ENCODE peak calls at places on chromosomes 13 and 19, in ten cellular contexts. One of them, this sample, is unnamed.

GRCh38 chr19:12938536-12939291 is at the start of gene CALR:
- DNase-seq in CD4-positive, alpha-beta T cell: no peak
- DNase-seq in stimulated activated CD8-positive, alpha-beta memory T cell treated with anti-CD3 and anti-CD28 coated beads, Interleukin-7, amount 100 ng/mL, for 1 hour: no peak
- DNase-seq in OCI-LY7: peak
- DNase-seq in A549: peak
- DNase-seq in sigmoid colon: peak
- DNase-seq in activated T-cell treated with anti-CD3 and anti-CD28 coated beads, Interleukin-2, amount 50 U/mL, for 72 hours: no peak
- DNase-seq in PC-3: peak
- DNase-seq in activated CD4-positive, CD25-positive, alpha-beta regulatory T cell treated with anti-CD3 and anti-CD28 coated beads, Interleukin-2, amount 50 U/mL, for 72 hours: no peak
- DNase-seq in HEK293T: no peak
- DNase-seq in this sample: no peak

GRCh38 chr13:99657848-99658265 is 156.6 kb downstream of the TM9SF2 start:
- DNase-seq in CD4-positive, alpha-beta T cell: peak
- DNase-seq in stimulated activated CD8-positive, alpha-beta memory T cell treated with anti-CD3 and anti-CD28 coated beads, Interleukin-7, amount 100 ng/mL, for 1 hour: no peak
- DNase-seq in OCI-LY7: no peak
- DNase-seq in A549: peak
- DNase-seq in sigmoid colon: no peak
- DNase-seq in activated T-cell treated with anti-CD3 and anti-CD28 coated beads, Interleukin-2, amount 50 U/mL, for 72 hours: peak
- DNase-seq in PC-3: no peak
- DNase-seq in activated CD4-positive, CD25-positive, alpha-beta regulatory T cell treated with anti-CD3 and anti-CD28 coated beads, Interleukin-2, amount 50 U/mL, for 72 hours: peak
- DNase-seq in HEK293T: no peak
- DNase-seq in this sample: no peak

GRCh38 chr13:59483441-59484116 is 680.1 kb downstream of the DIAPH3 start:
- DNase-seq in CD4-positive, alpha-beta T cell: no peak
- DNase-seq in stimulated activated CD8-positive, alpha-beta memory T cell treated with anti-CD3 and anti-CD28 coated beads, Interleukin-7, amount 100 ng/mL, for 1 hour: no peak
- DNase-seq in OCI-LY7: no peak
- DNase-seq in A549: no peak
- DNase-seq in sigmoid colon: no peak
- DNase-seq in activated T-cell treated with anti-CD3 and anti-CD28 coated beads, Interleukin-2, amount 50 U/mL, for 72 hours: no peak
- DNase-seq in PC-3: no peak
- DNase-seq in activated CD4-positive, CD25-positive, alpha-beta regulatory T cell treated with anti-CD3 and anti-CD28 coated beads, Interleukin-2, amount 50 U/mL, for 72 hours: no peak
- DNase-seq in HEK293T: no peak
- DNase-seq in this sample: no peak

GRCh38 chr13:93529961-93530360 is 303.4 kb downstream of the GPC6 start:
- DNase-seq in CD4-positive, alpha-beta T cell: no peak
- DNase-seq in stimulated activated CD8-positive, alpha-beta memory T cell treated with anti-CD3 and anti-CD28 coated beads, Interleukin-7, amount 100 ng/mL, for 1 hour: no peak
- DNase-seq in OCI-LY7: no peak
- DNase-seq in A549: no peak
- DNase-seq in sigmoid colon: no peak
- DNase-seq in activated T-cell treated with anti-CD3 and anti-CD28 coated beads, Interleukin-2, amount 50 U/mL, for 72 hours: no peak
- DNase-seq in PC-3: no peak
- DNase-seq in activated CD4-positive, CD25-positive, alpha-beta regulatory T cell treated with anti-CD3 and anti-CD28 coated beads, Interleukin-2, amount 50 U/mL, for 72 hours: no peak
- DNase-seq in HEK293T: no peak
- DNase-seq in this sample: no peak

GRCh38 chr19:47471733-47472457 is at the start of gene SLC8A2:
- DNase-seq in CD4-positive, alpha-beta T cell: peak
- DNase-seq in stimulated activated CD8-positive, alpha-beta memory T cell treated with anti-CD3 and anti-CD28 coated beads, Interleukin-7, amount 100 ng/mL, for 1 hour: no peak
- DNase-seq in OCI-LY7: peak
- DNase-seq in A549: peak
- DNase-seq in sigmoid colon: peak
- DNase-seq in activated T-cell treated with anti-CD3 and anti-CD28 coated beads, Interleukin-2, amount 50 U/mL, for 72 hours: peak
- DNase-seq in PC-3: peak
- DNase-seq in activated CD4-positive, CD25-positive, alpha-beta regulatory T cell treated with anti-CD3 and anti-CD28 coated beads, Interleukin-2, amount 50 U/mL, for 72 hours: peak
- DNase-seq in HEK293T: peak
- DNase-seq in this sample: no peak

GRCh38 chr13:93670858-93671257 is 444.3 kb downstream of the GPC6 start:
- DNase-seq in CD4-positive, alpha-beta T cell: no peak
- DNase-seq in stimulated activated CD8-positive, alpha-beta memory T cell treated with anti-CD3 and anti-CD28 coated beads, Interleukin-7, amount 100 ng/mL, for 1 hour: no peak
- DNase-seq in OCI-LY7: no peak
- DNase-seq in A549: no peak
- DNase-seq in sigmoid colon: no peak
- DNase-seq in activated T-cell treated with anti-CD3 and anti-CD28 coated beads, Interleukin-2, amount 50 U/mL, for 72 hours: no peak
- DNase-seq in PC-3: no peak
- DNase-seq in activated CD4-positive, CD25-positive, alpha-beta regulatory T cell treated with anti-CD3 and anti-CD28 coated beads, Interleukin-2, amount 50 U/mL, for 72 hours: no peak
- DNase-seq in HEK293T: no peak
- DNase-seq in this sample: no peak

GRCh38 chr13:20492641-20493040 is 33.0 kb downstream of the CRYL1 start:
- DNase-seq in CD4-positive, alpha-beta T cell: no peak
- DNase-seq in stimulated activated CD8-positive, alpha-beta memory T cell treated with anti-CD3 and anti-CD28 coated beads, Interleukin-7, amount 100 ng/mL, for 1 hour: no peak
- DNase-seq in OCI-LY7: peak
- DNase-seq in A549: peak
- DNase-seq in sigmoid colon: no peak
- DNase-seq in activated T-cell treated with anti-CD3 and anti-CD28 coated beads, Interleukin-2, amount 50 U/mL, for 72 hours: peak
- DNase-seq in PC-3: peak
- DNase-seq in activated CD4-positive, CD25-positive, alpha-beta regulatory T cell treated with anti-CD3 and anti-CD28 coated beads, Interleukin-2, amount 50 U/mL, for 72 hours: peak
- DNase-seq in HEK293T: no peak
- DNase-seq in this sample: no peak

GRCh38 chr13:80753951-80754350 is 413.0 kb upstream of the SPRY2 start:
- DNase-seq in CD4-positive, alpha-beta T cell: no peak
- DNase-seq in stimulated activated CD8-positive, alpha-beta memory T cell treated with anti-CD3 and anti-CD28 coated beads, Interleukin-7, amount 100 ng/mL, for 1 hour: no peak
- DNase-seq in OCI-LY7: no peak
- DNase-seq in A549: no peak
- DNase-seq in sigmoid colon: no peak
- DNase-seq in activated T-cell treated with anti-CD3 and anti-CD28 coated beads, Interleukin-2, amount 50 U/mL, for 72 hours: no peak
- DNase-seq in PC-3: no peak
- DNase-seq in activated CD4-positive, CD25-positive, alpha-beta regulatory T cell treated with anti-CD3 and anti-CD28 coated beads, Interleukin-2, amount 50 U/mL, for 72 hours: no peak
- DNase-seq in HEK293T: no peak
- DNase-seq in this sample: no peak

GRCh38 chr19:10691883-10692282 is 9.4 kb upstream of the QTRT1 start:
- DNase-seq in CD4-positive, alpha-beta T cell: no peak
- DNase-seq in stimulated activated CD8-positive, alpha-beta memory T cell treated with anti-CD3 and anti-CD28 coated beads, Interleukin-7, amount 100 ng/mL, for 1 hour: no peak
- DNase-seq in OCI-LY7: no peak
- DNase-seq in A549: no peak
- DNase-seq in sigmoid colon: no peak
- DNase-seq in activated T-cell treated with anti-CD3 and anti-CD28 coated beads, Interleukin-2, amount 50 U/mL, for 72 hours: no peak
- DNase-seq in PC-3: no peak
- DNase-seq in activated CD4-positive, CD25-positive, alpha-beta regulatory T cell treated with anti-CD3 and anti-CD28 coated beads, Interleukin-2, amount 50 U/mL, for 72 hours: no peak
- DNase-seq in HEK293T: no peak
- DNase-seq in this sample: no peak

GRCh38 chr13:22800726-22801401 is 379.9 kb upstream of the SGCG start:
- DNase-seq in CD4-positive, alpha-beta T cell: no peak
- DNase-seq in stimulated activated CD8-positive, alpha-beta memory T cell treated with anti-CD3 and anti-CD28 coated beads, Interleukin-7, amount 100 ng/mL, for 1 hour: no peak
- DNase-seq in OCI-LY7: no peak
- DNase-seq in A549: no peak
- DNase-seq in sigmoid colon: peak
- DNase-seq in activated T-cell treated with anti-CD3 and anti-CD28 coated beads, Interleukin-2, amount 50 U/mL, for 72 hours: no peak
- DNase-seq in PC-3: no peak
- DNase-seq in activated CD4-positive, CD25-positive, alpha-beta regulatory T cell treated with anti-CD3 and anti-CD28 coated beads, Interleukin-2, amount 50 U/mL, for 72 hours: no peak
- DNase-seq in HEK293T: no peak
- DNase-seq in this sample: no peak

GRCh38 chr13:23656637-23657036 is 86.4 kb downstream of the TNFRSF19 start:
- DNase-seq in CD4-positive, alpha-beta T cell: no peak
- DNase-seq in stimulated activated CD8-positive, alpha-beta memory T cell treated with anti-CD3 and anti-CD28 coated beads, Interleukin-7, amount 100 ng/mL, for 1 hour: no peak
- DNase-seq in OCI-LY7: no peak
- DNase-seq in A549: no peak
- DNase-seq in sigmoid colon: no peak
- DNase-seq in activated T-cell treated with anti-CD3 and anti-CD28 coated beads, Interleukin-2, amount 50 U/mL, for 72 hours: no peak
- DNase-seq in PC-3: no peak
- DNase-seq in activated CD4-positive, CD25-positive, alpha-beta regulatory T cell treated with anti-CD3 and anti-CD28 coated beads, Interleukin-2, amount 50 U/mL, for 72 hours: no peak
- DNase-seq in HEK293T: no peak
- DNase-seq in this sample: no peak

GRCh38 chr19:10203686-10204085 is 8.9 kb upstream of the DNMT1 start:
- DNase-seq in CD4-positive, alpha-beta T cell: no peak
- DNase-seq in stimulated activated CD8-positive, alpha-beta memory T cell treated with anti-CD3 and anti-CD28 coated beads, Interleukin-7, amount 100 ng/mL, for 1 hour: no peak
- DNase-seq in OCI-LY7: peak
- DNase-seq in A549: no peak
- DNase-seq in sigmoid colon: no peak
- DNase-seq in activated T-cell treated with anti-CD3 and anti-CD28 coated beads, Interleukin-2, amount 50 U/mL, for 72 hours: no peak
- DNase-seq in PC-3: no peak
- DNase-seq in activated CD4-positive, CD25-positive, alpha-beta regulatory T cell treated with anti-CD3 and anti-CD28 coated beads, Interleukin-2, amount 50 U/mL, for 72 hours: no peak
- DNase-seq in HEK293T: no peak
- DNase-seq in this sample: no peak

GRCh38 chr13:95530178-95530577 is 22.3 kb upstream of the CLDN10 start:
- DNase-seq in CD4-positive, alpha-beta T cell: no peak
- DNase-seq in stimulated activated CD8-positive, alpha-beta memory T cell treated with anti-CD3 and anti-CD28 coated beads, Interleukin-7, amount 100 ng/mL, for 1 hour: no peak
- DNase-seq in OCI-LY7: no peak
- DNase-seq in A549: peak
- DNase-seq in sigmoid colon: no peak
- DNase-seq in activated T-cell treated with anti-CD3 and anti-CD28 coated beads, Interleukin-2, amount 50 U/mL, for 72 hours: no peak
- DNase-seq in PC-3: peak
- DNase-seq in activated CD4-positive, CD25-positive, alpha-beta regulatory T cell treated with anti-CD3 and anti-CD28 coated beads, Interleukin-2, amount 50 U/mL, for 72 hours: no peak
- DNase-seq in HEK293T: no peak
- DNase-seq in this sample: no peak

GRCh38 chr19:41922585-41922984 is 5.7 kb downstream of the ERFL start:
- DNase-seq in CD4-positive, alpha-beta T cell: no peak
- DNase-seq in stimulated activated CD8-positive, alpha-beta memory T cell treated with anti-CD3 and anti-CD28 coated beads, Interleukin-7, amount 100 ng/mL, for 1 hour: no peak
- DNase-seq in OCI-LY7: no peak
- DNase-seq in A549: no peak
- DNase-seq in sigmoid colon: no peak
- DNase-seq in activated T-cell treated with anti-CD3 and anti-CD28 coated beads, Interleukin-2, amount 50 U/mL, for 72 hours: no peak
- DNase-seq in PC-3: no peak
- DNase-seq in activated CD4-positive, CD25-positive, alpha-beta regulatory T cell treated with anti-CD3 and anti-CD28 coated beads, Interleukin-2, amount 50 U/mL, for 72 hours: no peak
- DNase-seq in HEK293T: no peak
- DNase-seq in this sample: no peak

GRCh38 chr13:109869312-109870237 is 83.2 kb upstream of the IRS2 start:
- DNase-seq in CD4-positive, alpha-beta T cell: no peak
- DNase-seq in stimulated activated CD8-positive, alpha-beta memory T cell treated with anti-CD3 and anti-CD28 coated beads, Interleukin-7, amount 100 ng/mL, for 1 hour: no peak
- DNase-seq in OCI-LY7: no peak
- DNase-seq in A549: peak
- DNase-seq in sigmoid colon: peak
- DNase-seq in activated T-cell treated with anti-CD3 and anti-CD28 coated beads, Interleukin-2, amount 50 U/mL, for 72 hours: peak
- DNase-seq in PC-3: no peak
- DNase-seq in activated CD4-positive, CD25-positive, alpha-beta regulatory T cell treated with anti-CD3 and anti-CD28 coated beads, Interleukin-2, amount 50 U/mL, for 72 hours: no peak
- DNase-seq in HEK293T: no peak
- DNase-seq in this sample: no peak

GRCh38 chr13:51453959-51454703 is 1.3 kb upstream of the INTS6 start:
- DNase-seq in CD4-positive, alpha-beta T cell: no peak
- DNase-seq in stimulated activated CD8-positive, alpha-beta memory T cell treated with anti-CD3 and anti-CD28 coated beads, Interleukin-7, amount 100 ng/mL, for 1 hour: no peak
- DNase-seq in OCI-LY7: peak
- DNase-seq in A549: peak
- DNase-seq in sigmoid colon: peak
- DNase-seq in activated T-cell treated with anti-CD3 and anti-CD28 coated beads, Interleukin-2, amount 50 U/mL, for 72 hours: peak
- DNase-seq in PC-3: peak
- DNase-seq in activated CD4-positive, CD25-positive, alpha-beta regulatory T cell treated with anti-CD3 and anti-CD28 coated beads, Interleukin-2, amount 50 U/mL, for 72 hours: no peak
- DNase-seq in HEK293T: peak
- DNase-seq in this sample: no peak

GRCh38 chr19:13023666-13024065 is 28.4 kb downstream of the NFIX start:
- DNase-seq in CD4-positive, alpha-beta T cell: no peak
- DNase-seq in stimulated activated CD8-positive, alpha-beta memory T cell treated with anti-CD3 and anti-CD28 coated beads, Interleukin-7, amount 100 ng/mL, for 1 hour: no peak
- DNase-seq in OCI-LY7: no peak
- DNase-seq in A549: no peak
- DNase-seq in sigmoid colon: no peak
- DNase-seq in activated T-cell treated with anti-CD3 and anti-CD28 coated beads, Interleukin-2, amount 50 U/mL, for 72 hours: no peak
- DNase-seq in PC-3: peak
- DNase-seq in activated CD4-positive, CD25-positive, alpha-beta regulatory T cell treated with anti-CD3 and anti-CD28 coated beads, Interleukin-2, amount 50 U/mL, for 72 hours: no peak
- DNase-seq in HEK293T: no peak
- DNase-seq in this sample: no peak

GRCh38 chr19:44757057-44757734 is 8.7 kb downstream of the BCL3 start:
- DNase-seq in CD4-positive, alpha-beta T cell: no peak
- DNase-seq in stimulated activated CD8-positive, alpha-beta memory T cell treated with anti-CD3 and anti-CD28 coated beads, Interleukin-7, amount 100 ng/mL, for 1 hour: no peak
- DNase-seq in OCI-LY7: no peak
- DNase-seq in A549: no peak
- DNase-seq in sigmoid colon: peak
- DNase-seq in activated T-cell treated with anti-CD3 and anti-CD28 coated beads, Interleukin-2, amount 50 U/mL, for 72 hours: no peak
- DNase-seq in PC-3: no peak
- DNase-seq in activated CD4-positive, CD25-positive, alpha-beta regulatory T cell treated with anti-CD3 and anti-CD28 coated beads, Interleukin-2, amount 50 U/mL, for 72 hours: no peak
- DNase-seq in HEK293T: no peak
- DNase-seq in this sample: no peak

GRCh38 chr13:89113744-89114143 is 1442.6 kb downstream of the SLITRK5 start:
- DNase-seq in CD4-positive, alpha-beta T cell: no peak
- DNase-seq in stimulated activated CD8-positive, alpha-beta memory T cell treated with anti-CD3 and anti-CD28 coated beads, Interleukin-7, amount 100 ng/mL, for 1 hour: no peak
- DNase-seq in OCI-LY7: no peak
- DNase-seq in A549: no peak
- DNase-seq in sigmoid colon: no peak
- DNase-seq in activated T-cell treated with anti-CD3 and anti-CD28 coated beads, Interleukin-2, amount 50 U/mL, for 72 hours: no peak
- DNase-seq in PC-3: no peak
- DNase-seq in activated CD4-positive, CD25-positive, alpha-beta regulatory T cell treated with anti-CD3 and anti-CD28 coated beads, Interleukin-2, amount 50 U/mL, for 72 hours: no peak
- DNase-seq in HEK293T: no peak
- DNase-seq in this sample: no peak

GRCh38 chr13:51584731-51585191 is 499 bp downstream of the WDFY2 start:
- DNase-seq in CD4-positive, alpha-beta T cell: no peak
- DNase-seq in stimulated activated CD8-positive, alpha-beta memory T cell treated with anti-CD3 and anti-CD28 coated beads, Interleukin-7, amount 100 ng/mL, for 1 hour: peak
- DNase-seq in OCI-LY7: peak
- DNase-seq in A549: peak
- DNase-seq in sigmoid colon: peak
- DNase-seq in activated T-cell treated with anti-CD3 and anti-CD28 coated beads, Interleukin-2, amount 50 U/mL, for 72 hours: peak
- DNase-seq in PC-3: peak
- DNase-seq in activated CD4-positive, CD25-positive, alpha-beta regulatory T cell treated with anti-CD3 and anti-CD28 coated beads, Interleukin-2, amount 50 U/mL, for 72 hours: peak
- DNase-seq in HEK293T: peak
- DNase-seq in this sample: no peak

GRCh38 chr19:57068921-57069697 is 50.7 kb upstream of the USP29 start:
- DNase-seq in CD4-positive, alpha-beta T cell: no peak
- DNase-seq in stimulated activated CD8-positive, alpha-beta memory T cell treated with anti-CD3 and anti-CD28 coated beads, Interleukin-7, amount 100 ng/mL, for 1 hour: no peak
- DNase-seq in OCI-LY7: no peak
- DNase-seq in A549: no peak
- DNase-seq in sigmoid colon: peak
- DNase-seq in activated T-cell treated with anti-CD3 and anti-CD28 coated beads, Interleukin-2, amount 50 U/mL, for 72 hours: no peak
- DNase-seq in PC-3: peak
- DNase-seq in activated CD4-positive, CD25-positive, alpha-beta regulatory T cell treated with anti-CD3 and anti-CD28 coated beads, Interleukin-2, amount 50 U/mL, for 72 hours: no peak
- DNase-seq in HEK293T: no peak
- DNase-seq in this sample: no peak

This sample was measured in Panc1.